ENCODE peak calls at places on chromosomes 3 and 15, in ten cellular contexts. E is mammary epithelial cell, S is IMR-90, V is DND-41, K is GM23248, D is neuronal stem cell, J is osteoblast, T is fibroblast of lung, P is PC-3, Q is H9. L is an unnamed sample.

GRCh38 chr3:100753846-100754245 is 44.6 kb downstream of the TFG start:
- DNase-seq in V (no peak), E (no peak), P (no peak), T (peak), J (no peak), K (no peak), S (peak), Q (no peak), D (no peak), L (no peak)

GRCh38 chr3:129650256-129650872 is 43.9 kb upstream of the PLXND1 start:
- DNase-seq in K (peak), S (peak), T (peak), V (peak), J (no peak), E (peak), Q (peak), P (peak), D (peak), L (peak)

GRCh38 chr15:93034512-93034911 is 54.5 kb downstream of the RGMA start:
- DNase-seq in J (no peak), K (no peak), E (no peak), V (no peak), Q (no peak), P (no peak), T (no peak), D (no peak), S (no peak), L (no peak)

GRCh38 chr3:52174896-52175295 is 20.7 kb upstream of the POC1A start:
- DNase-seq in V (no peak), P (peak), T (no peak), Q (no peak), S (no peak), K (peak), D (no peak), J (peak), E (peak), L (no peak)

GRCh38 chr3:34619990-34620389 is 821.6 kb downstream of the PDCD6IP start:
- DNase-seq in T (no peak), J (no peak), E (no peak), S (no peak), K (no peak), P (no peak), V (no peak), D (no peak), Q (peak), L (no peak)

GRCh38 chr3:145776782-145777408 is 384.1 kb downstream of the PLOD2 start:
- DNase-seq in D (peak), K (peak), P (peak), T (peak), J (no peak), E (peak), S (peak), V (peak), Q (peak), L (peak)

GRCh38 chr15:53454843-53455721 is 304.4 kb downstream of the WDR72 start:
- DNase-seq in V (no peak), S (no peak), J (no peak), T (no peak), D (no peak), P (no peak), E (no peak), Q (no peak), K (no peak), L (no peak)

GRCh38 chr3:42489937-42490227 is 12.6 kb upstream of the VIPR1 start:
- DNase-seq in T (no peak), D (no peak), E (no peak), Q (no peak), K (no peak), S (no peak), V (no peak), P (no peak), J (no peak), L (no peak)

GRCh38 chr15:77118787-77119410 is 48.0 kb upstream of the TSPAN3 start:
- DNase-seq in T (peak), S (peak), E (peak), P (peak), D (no peak), J (no peak), V (peak), Q (no peak), K (peak), L (peak)

GRCh38 chr15:32855942-32856341 is 138.1 kb downstream of the GREM1 start:
- DNase-seq in Q (peak), D (no peak), V (no peak), S (peak), E (peak), J (peak), T (peak), P (peak), K (peak), L (peak)

GRCh38 chr3:21195203-21195602 is 555.8 kb downstream of the ZNF385D start:
- DNase-seq in S (no peak), Q (no peak), D (no peak), J (no peak), P (no peak), V (no peak), E (no peak), K (no peak), T (no peak), L (no peak)

GRCh38 chr3:113927556-113927955 is 20.3 kb upstream of the ZDHHC23 start:
- DNase-seq in K (no peak), D (no peak), P (no peak), J (no peak), Q (no peak), E (no peak), S (no peak), V (peak), T (no peak), L (no peak)

GRCh38 chr3:129732200-129732876 is 125.9 kb upstream of the PLXND1 start:
- DNase-seq in Q (no peak), T (no peak), D (no peak), J (no peak), S (peak), P (peak), E (peak), K (peak), V (no peak), L (peak)

GRCh38 chr3:183260167-183260904 is 7.3 kb downstream of the B3GNT5 start:
- DNase-seq in P (no peak), E (no peak), S (no peak), K (no peak), D (no peak), V (no peak), T (peak), Q (no peak), J (no peak), L (no peak)
- H3K27ac ChIP-seq in P (peak), E (no peak), S (no peak), K (no peak), D (no peak), V (no peak), T (no peak), Q (no peak), J (no peak), L (no peak)

DNA sequence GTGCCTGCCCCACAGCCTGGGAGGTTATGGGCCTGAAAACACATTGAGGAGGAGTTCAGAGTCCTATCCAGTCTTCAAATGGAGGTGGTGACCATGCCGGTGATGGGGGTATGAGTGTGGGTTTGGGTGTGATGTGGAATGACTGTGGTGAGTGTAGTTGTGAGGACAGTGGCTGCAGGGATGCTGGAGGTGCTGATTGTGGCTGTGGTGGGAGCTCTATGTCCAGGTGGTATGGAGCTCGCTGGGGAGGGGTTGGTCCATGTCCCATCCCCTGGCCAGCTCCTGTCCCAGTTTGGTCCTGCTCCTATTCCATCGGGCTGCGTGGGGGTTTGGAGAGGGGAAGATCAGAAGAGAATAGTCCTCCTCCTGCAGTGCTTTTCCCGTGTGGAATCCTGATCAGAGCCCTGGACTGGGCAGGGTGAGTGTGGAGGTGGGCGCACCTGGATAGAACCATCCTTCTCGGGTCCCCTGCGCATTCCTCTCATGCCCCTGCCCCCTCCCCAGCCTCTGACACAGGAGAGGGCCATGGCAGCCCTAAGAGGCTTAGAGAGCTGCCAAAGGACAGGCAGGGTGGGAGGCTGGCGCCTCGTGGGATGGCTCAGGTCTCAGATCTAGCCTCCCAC is 23.0 kb upstream of the GOLGA6C start:
- DNase-seq in D (no peak), V (no peak), K (no peak), Q (no peak), S (no peak), E (no peak), T (no peak), J (peak), P (no peak), L (no peak)
- H2AFZ ChIP-seq in D (no peak), V (no peak), K (no peak), Q (no peak), S (no peak), E (no peak), T (no peak), J (no peak), P (no peak), L (no peak)

GRCh38 chr15:90231028-90232017 is 2.4 kb downstream of the CIB1 start:
- DNase-seq in S (no peak), Q (no peak), D (no peak), J (no peak), P (peak), T (peak), V (peak), E (no peak), K (no peak), L (no peak)
- H3K27ac ChIP-seq in S (no peak), Q (no peak), D (no peak), J (no peak), P (peak), T (no peak), V (peak), E (no peak), K (no peak), L (no peak)

DNA sequence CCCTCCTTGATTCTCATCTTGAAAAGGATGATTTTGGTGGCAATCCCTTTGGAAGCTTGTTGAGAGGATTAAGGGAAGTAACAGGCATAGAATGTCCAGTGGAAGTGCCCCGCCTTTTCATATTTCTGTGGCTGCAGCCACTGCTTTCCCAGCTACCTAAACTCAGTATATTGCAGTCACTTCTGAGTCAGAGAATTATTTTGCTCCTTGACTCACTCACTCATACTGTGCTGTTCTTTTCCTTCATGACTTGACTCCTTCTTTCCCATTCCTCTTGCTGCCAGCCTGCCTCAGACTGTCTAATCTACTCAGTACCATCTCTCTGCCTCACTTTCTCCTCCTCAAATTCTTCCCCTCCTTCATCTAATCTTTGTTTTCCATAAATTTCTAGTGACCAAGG is 26.5 kb upstream of the POLR2M start:
- DNase-seq in P (peak), D (no peak), Q (no peak), T (peak), E (peak), V (no peak), S (peak), J (peak), K (peak), L (peak)
- H2AFZ ChIP-seq in P (no peak), D (peak), Q (no peak), T (peak), E (peak), V (no peak), S (no peak), J (no peak), K (peak), L (peak)

GRCh38 chr15:96329403-96329981 is 1.0 kb upstream of the NR2F2 start:
- DNase-seq in S (no peak), E (no peak), K (no peak), J (peak), V (no peak), P (peak), T (peak), Q (no peak), D (no peak), L (peak)

GRCh38 chr15:96326551-96327154 is 3.8 kb upstream of the NR2F2 start:
- DNase-seq in J (peak), K (peak), P (peak), S (no peak), V (no peak), Q (peak), T (peak), E (peak), D (no peak), L (peak)

GRCh38 chr15:96328101-96328958 is 2.2 kb upstream of the NR2F2 start:
- DNase-seq in S (no peak), P (peak), J (peak), E (no peak), D (no peak), Q (no peak), V (no peak), K (peak), T (peak), L (peak)

GRCh38 chr15:96325579-96326331 is 4.7 kb upstream of the NR2F2 start:
- DNase-seq in Q (no peak), V (no peak), K (peak), D (no peak), P (peak), J (no peak), E (peak), S (peak), T (peak), L (peak)

DNA sequence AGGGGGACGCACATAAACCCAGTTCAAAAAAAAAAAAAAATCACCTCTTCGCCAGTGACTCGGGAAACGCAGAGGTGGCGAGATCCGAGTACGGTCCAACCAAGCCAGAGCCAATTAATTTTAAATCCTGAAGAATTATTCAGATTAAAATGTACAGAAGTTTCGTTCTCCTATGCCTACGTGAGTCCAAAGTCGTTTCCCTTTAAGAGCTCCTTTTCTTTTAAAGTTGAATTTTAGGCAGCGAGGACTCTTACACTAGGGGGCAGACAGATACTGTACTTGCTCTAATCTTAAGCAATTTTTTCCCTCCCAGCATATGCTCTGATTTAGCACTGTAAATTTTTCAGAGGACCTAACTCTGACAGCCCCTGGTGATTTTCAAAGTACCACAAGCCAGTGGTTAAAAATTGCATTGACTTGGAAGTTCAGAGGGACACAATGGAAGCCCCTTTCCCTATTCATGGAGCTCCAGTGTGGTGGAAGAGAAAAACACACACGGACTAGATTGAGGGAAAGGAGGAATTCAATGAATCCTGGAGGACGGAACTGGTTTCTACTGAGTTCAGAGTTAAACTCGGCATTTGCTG is 3.3 kb upstream of the NR2F2 start:
- DNase-seq in D (no peak), K (peak), P (peak), E (peak), V (no peak), S (peak), J (peak), Q (peak), T (peak), L (peak)
- H3K27ac ChIP-seq in D (peak), K (peak), P (peak), E (peak), V (no peak), S (peak), J (peak), Q (no peak), T (peak), L (peak)